ENCODE peak calls at places on chromosomes 6 and 20, in four cellular contexts. F, W, H and Q are unnamed samples.

GRCh38 chr6:137541531-137541930 is 47.3 kb upstream of the OLIG3 start:
- DNase-seq in F (no peak), W (no peak), H (no peak), Q (no peak)

GRCh38 chr6:138963531-138963930 is 24.5 kb downstream of the REPS1 start:
- DNase-seq in F (no peak), H (no peak), W (no peak), Q (no peak)

GRCh38 chr20:13995841-13996240 is 525 bp downstream of the MACROD2 start:
- DNase-seq in H (no peak), F (no peak), W (no peak), Q (peak; percentile 3)

GRCh38 chr6:39228992-39229767 is at the start of gene KCNK5:
- DNase-seq in F (peak; percentile 13), W (peak; percentile 36), H (no peak), Q (peak; percentile 93)

GRCh38 chr20:23244207-23244915 is 106.2 kb upstream of the NXT1 start:
- DNase-seq in W (no peak), F (peak; percentile 40), H (peak; percentile 85), Q (no peak)

GRCh38 chr6:3506195-3506594 is 49.3 kb upstream of the SLC22A23 start:
- DNase-seq in F (no peak), H (no peak), W (no peak), Q (no peak)

GRCh38 chr20:13231031-13231752 is 10.1 kb downstream of the ISM1 start:
- DNase-seq in W (no peak), F (peak; percentile 14), H (no peak), Q (peak; percentile 78)

GRCh38 chr6:21987501-21987957 is 309.3 kb downstream of the PRL start:
- DNase-seq in W (peak; percentile 58), F (peak; percentile 97), H (peak; percentile 91), Q (peak; percentile 32)

GRCh38 chr20:38195041-38195504 is 30.0 kb upstream of the TGM2 start:
- DNase-seq in W (no peak), H (no peak), F (no peak), Q (no peak)

GRCh38 chr6:168601101-168601500 is 160.1 kb downstream of the SMOC2 start:
- DNase-seq in W (no peak), F (no peak), H (no peak), Q (no peak)

GRCh38 chr6:51818520-51819022 is 268.8 kb downstream of the PKHD1 start:
- DNase-seq in H (no peak), W (no peak), F (no peak), Q (no peak)

GRCh38 chr6:292506-293184 is 358 bp downstream of the DUSP22 start:
- DNase-seq in W (peak; percentile 97), H (peak; percentile 92), F (peak; percentile 49), Q (peak; percentile 89)

GRCh38 chr6:18465410-18466154 is 78.4 kb downstream of the RNF144B start:
- DNase-seq in W (no peak), F (no peak), H (no peak), Q (no peak)

GRCh38 chr6:56433119-56433518 is 185.7 kb upstream of the COL21A1 start:
- DNase-seq in H (no peak), F (no peak), W (no peak), Q (no peak)

GRCh38 chr20:20864346-20865096 is 152.1 kb upstream of the RALGAPA2 start:
- DNase-seq in H (no peak), W (no peak), F (peak; percentile 4), Q (no peak)

GRCh38 chr6:47004458-47004857 is 37.7 kb downstream of the ADGRF1 start:
- DNase-seq in H (no peak), F (peak; percentile 47), W (no peak), Q (no peak)

GRCh38 chr6:93341900-93342613 is 77.3 kb downstream of the EPHA7 start:
- DNase-seq in W (no peak), H (no peak), F (no peak), Q (no peak)

GRCh38 chr6:77450924-77451323 is 12.4 kb downstream of the HTR1B start:
- DNase-seq in W (no peak), F (peak; percentile 45), H (no peak), Q (no peak)

GRCh38 chr20:46031014-46031569 is 2.1 kb downstream of the SLC12A5 start:
- DNase-seq in F (no peak), W (no peak), H (no peak), Q (no peak)

GRCh38 chr6:4844108-4844507 is 67.9 kb downstream of the CDYL start:
- DNase-seq in W (no peak), H (no peak), F (no peak), Q (peak; percentile 35)

GRCh38 chr6:118618676-118619377 is 32.6 kb downstream of the CEP85L start:
- DNase-seq in F (peak; percentile 40), W (peak; percentile 66), H (no peak), Q (peak; percentile 76)

GRCh38 chr20:56328861-56329260 is 29.9 kb upstream of the FAM210B start:
- DNase-seq in W (no peak), F (peak; percentile 10), H (no peak), Q (peak; percentile 9)

GRCh38 chr6:31850765-31851484 is 11.7 kb downstream of the NEU1 start:
- DNase-seq in F (no peak), W (no peak), H (no peak), Q (no peak)

GRCh38 chr6:142878407-142878806 is 66.6 kb downstream of the HIVEP2 start:
- DNase-seq in H (no peak), W (peak; percentile 83), F (no peak), Q (peak; percentile 33)

GRCh38 chr6:87482382-87482781 is 9.6 kb downstream of the SLC35A1 start:
- DNase-seq in H (no peak), W (no peak), F (peak; percentile 22), Q (no peak)

GRCh38 chr20:12153616-12154015 is 235.9 kb downstream of the BTBD3 start:
- DNase-seq in W (no peak), H (no peak), F (peak; percentile 51), Q (no peak)

GRCh38 chr6:163777379-163777686 is 362.8 kb downstream of the QKI start:
- DNase-seq in H (no peak), W (no peak), F (no peak), Q (no peak)

GRCh38 chr6:4350571-4351505 is 215.5 kb upstream of the ECI2 start:
- DNase-seq in F (peak; percentile 70), H (peak; percentile 86), W (no peak), Q (no peak)

GRCh38 chr6:27414996-27415395 is 26.4 kb downstream of the ZNF391 start:
- DNase-seq in H (no peak), W (no peak), F (no peak), Q (no peak)

GRCh38 chr20:1803216-1804128 is 91.7 kb upstream of the SIRPA start:
- DNase-seq in F (peak; percentile 65), H (peak; percentile 85), W (peak; percentile 61), Q (peak; percentile 47)

GRCh38 chr6:1686117-1687098 is 76.7 kb downstream of the FOXC1 start:
- DNase-seq in F (peak; percentile 76), W (no peak), H (no peak), Q (no peak)

DNA sequence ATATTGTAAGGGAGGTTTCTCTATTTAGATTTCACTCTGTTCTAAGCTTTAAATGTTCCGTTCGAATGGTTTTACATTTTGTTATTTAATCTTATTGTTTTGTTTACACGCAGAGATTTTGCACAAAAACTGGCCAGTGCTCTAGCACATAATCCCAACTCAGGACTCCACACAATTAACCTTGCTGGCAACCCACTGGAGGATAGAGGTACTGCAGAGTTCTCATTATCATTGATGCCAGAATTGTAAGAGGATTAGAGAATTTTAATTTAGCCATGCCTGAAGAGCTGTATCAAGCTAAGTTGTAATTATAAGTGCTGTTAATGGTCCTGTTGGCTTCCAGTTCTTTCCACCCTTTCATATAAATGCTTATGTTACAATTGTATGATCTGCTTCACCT is 179.7 kb upstream of the SCGN start:
- DNase-seq in F (no peak), H (no peak), W (no peak), Q (no peak)
- TF ChIP-seq CTCF in F (peak; percentile 25), H (no peak), W (no peak), Q (peak; percentile 45)

GRCh38 chr6:129978148-129978916 is 40.0 kb upstream of the L3MBTL3 start:
- DNase-seq in F (no peak), H (no peak), W (no peak), Q (no peak)

GRCh38 chr6:129980821-129981220 is 37.6 kb upstream of the L3MBTL3 start:
- DNase-seq in F (no peak), H (no peak), W (no peak), Q (no peak)

GRCh38 chr6:129981598-129981997 is 36.8 kb upstream of the L3MBTL3 start:
- DNase-seq in F (peak; percentile 14), W (peak; percentile 12), H (no peak), Q (no peak)
- TF ChIP-seq CTCF in F (peak; percentile 13), W (peak; percentile 17), H (no peak), Q (no peak)

GRCh38 chr20:431012-431904 is 23.2 kb downstream of the RBCK1 start:
- DNase-seq in H (no peak), W (peak; percentile 71), F (peak; percentile 84), Q (peak; percentile 67)
- TF ChIP-seq CTCF in H (no peak), W (peak; percentile 37), F (peak; percentile 69), Q (peak; percentile 22)

DNA sequence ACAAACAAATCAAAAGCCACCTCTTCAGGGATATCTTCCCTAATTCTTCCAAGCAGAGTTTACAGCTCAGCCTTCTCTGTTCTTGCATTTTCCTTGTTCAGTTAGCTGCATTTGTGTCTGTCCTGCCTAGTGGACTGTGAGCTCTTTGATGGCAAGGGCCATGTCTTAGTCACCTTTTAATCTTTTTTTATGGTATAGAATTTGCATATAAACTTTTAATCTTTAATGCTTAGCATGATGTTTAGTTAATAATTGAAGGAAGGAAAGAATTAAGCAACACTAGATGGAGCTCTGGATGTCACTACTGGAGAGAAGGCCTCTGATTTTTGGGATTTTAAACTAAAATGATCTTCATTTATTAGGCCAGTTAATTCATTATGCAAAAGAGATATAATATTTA is 12.1 kb downstream of the PPP2R5D start:
- DNase-seq in W (no peak), H (no peak), F (no peak), Q (no peak)
- TF ChIP-seq CTCF in W (no peak), H (no peak), F (peak; percentile 8), Q (no peak)

GRCh38 chr20:5100684-5101347 is 18.9 kb downstream of the PCNA start:
- DNase-seq in F (peak; percentile 63), H (no peak), W (peak; percentile 68), Q (peak; percentile 85)
- TF ChIP-seq CTCF in F (peak; percentile 68), H (peak; percentile 89), W (peak; percentile 81), Q (peak; percentile 94)